ENCODE peak calls at places on chromosome 6, in five cellular contexts. H is stomach, Y is transverse colon, P is A549, X is GM12878. E is an unnamed sample. For H3K4me1 and H3K9me3, the result is how much of the 10 kb centered on the place peaks cover.

GRCh38 chr6:165636015-165636414 is 27.0 kb downstream of the PDE10A start:
- DNase-seq in Y (no peak), P (no peak), H (no peak), X (no peak), E (no peak)

GRCh38 chr6:117548797-117549301 is 53.5 kb downstream of the GOPC start:
- DNase-seq in Y (no peak), H (no peak), P (peak), X (no peak), E (no peak)

GRCh38 chr6:79152269-79152737 is 74.2 kb upstream of the PHIP start:
- DNase-seq in Y (no peak), X (no peak), H (no peak), P (peak), E (no peak)

GRCh38 chr6:150835620-150836019 is 29.9 kb upstream of the MTHFD1L start:
- DNase-seq in H (no peak), P (no peak), Y (no peak), X (no peak), E (no peak)

GRCh38 chr6:82915666-82916065 is 150.0 kb downstream of the UBE3D start:
- DNase-seq in Y (no peak), X (no peak), P (no peak), H (no peak), E (no peak)

GRCh38 chr6:161301338-161301737 is 27.5 kb upstream of the AGPAT4 start:
- DNase-seq in X (no peak), P (no peak), Y (no peak), H (no peak), E (no peak)

GRCh38 chr6:133945158-133945557 is 7.9 kb upstream of the TBPL1 start:
- DNase-seq in X (no peak), Y (no peak), P (peak), H (no peak), E (no peak)

GRCh38 chr6:2510341-2510740 is 240.4 kb downstream of the MYLK4 start:
- DNase-seq in P (no peak), Y (no peak), X (no peak), H (no peak), E (no peak)

GRCh38 chr6:136063095-136063494 is 187.0 kb downstream of the MTFR2 start:
- DNase-seq in X (no peak), Y (no peak), P (no peak), H (no peak), E (no peak)

GRCh38 chr6:26126394-26127221 is 39.4 kb downstream of the HFE start:
- DNase-seq in Y (peak), P (no peak), H (no peak), X (no peak), E (no peak)

GRCh38 chr6:33118525-33119123 is 42.8 kb downstream of the HLA-DPB1 start:
- DNase-seq in P (peak), H (no peak), X (no peak), Y (no peak), E (no peak)

GRCh38 chr6:35955071-35955470 is 34.2 kb upstream of the SRPK1 start:
- DNase-seq in P (no peak), Y (no peak), X (no peak), H (no peak), E (no peak)

GRCh38 chr6:86147311-86147710 is 504.6 kb upstream of the SYNCRIP start:
- DNase-seq in Y (no peak), P (no peak), X (no peak), H (no peak), E (no peak)

DNA sequence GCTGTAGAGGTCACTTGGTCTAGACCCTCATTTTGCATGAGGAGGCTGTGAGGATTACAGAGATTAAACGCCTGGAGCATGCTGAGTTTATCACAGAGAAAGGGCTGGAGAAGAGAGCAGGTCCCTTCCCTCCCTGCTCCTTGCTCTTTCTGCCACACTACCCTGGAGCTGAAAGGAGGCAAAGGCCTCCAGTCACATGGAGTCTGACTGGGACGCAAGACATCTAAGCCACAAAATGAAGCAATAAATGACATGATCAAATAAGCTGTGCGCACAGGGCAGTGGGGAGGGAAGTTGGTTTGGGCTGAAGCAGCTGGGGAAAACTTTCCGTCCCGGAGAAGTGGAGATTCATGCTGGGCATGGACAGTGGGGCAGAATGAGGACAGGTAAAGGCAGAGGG is 33.3 kb downstream of the ATXN1 start:
- DNase-seq in X (no peak), P (no peak), Y (no peak), H (no peak), E (no peak)
- TF ChIP-seq POLR2A in X (no peak), P (no peak), Y (peak), H (no peak), E (no peak)

GRCh38 chr6:142913036-142913510 is 31.9 kb downstream of the HIVEP2 start:
- DNase-seq in Y (no peak), X (peak), P (no peak), H (no peak), E (no peak)
- H3K4me1 ChIP-seq in Y (under half), X (under half), P (under half), H (under half), E (under half)

GRCh38 chr6:169415179-169415578 is 161.5 kb upstream of the THBS2 start:
- DNase-seq in P (peak), X (no peak), Y (no peak), H (no peak), E (no peak)
- H3K9me3 ChIP-seq in P (under half), X (under half), Y (under half), H (under half), E (under half)

DNA sequence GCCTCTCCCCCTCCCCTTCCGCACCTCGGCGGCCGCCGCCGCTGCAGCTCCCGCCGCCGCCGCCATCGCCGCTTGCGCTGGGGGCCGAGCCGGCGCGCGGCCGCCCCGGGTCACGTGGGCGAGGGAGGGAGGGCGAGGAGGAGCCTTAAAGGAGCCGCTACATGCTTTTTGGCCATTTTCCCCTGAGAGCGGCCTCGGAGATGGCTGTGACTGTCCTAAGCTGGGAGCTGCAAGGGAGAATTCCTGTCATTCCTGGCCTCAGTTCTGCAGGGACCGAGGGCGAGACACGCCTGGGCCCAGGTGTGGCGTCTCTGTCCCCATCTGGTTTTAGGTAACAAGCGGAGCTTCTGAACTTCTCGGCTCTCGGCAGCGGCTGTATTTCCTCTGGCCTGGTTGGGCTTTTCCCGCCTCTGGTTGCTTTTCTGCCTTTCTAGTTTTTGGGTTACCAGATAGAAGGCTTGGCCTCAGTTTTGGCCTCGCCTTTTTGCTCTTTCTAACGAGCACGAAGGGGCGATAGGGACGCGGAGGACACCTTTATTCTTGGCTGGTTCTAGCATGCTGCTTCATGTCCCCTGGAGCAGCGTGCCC is at the start of gene EHMT2:
- DNase-seq in X (no peak), Y (peak), P (peak), H (peak), E (peak)
- TF ChIP-seq POLR2A in X (peak), Y (peak), P (peak), H (no peak), E (no peak)

DNA sequence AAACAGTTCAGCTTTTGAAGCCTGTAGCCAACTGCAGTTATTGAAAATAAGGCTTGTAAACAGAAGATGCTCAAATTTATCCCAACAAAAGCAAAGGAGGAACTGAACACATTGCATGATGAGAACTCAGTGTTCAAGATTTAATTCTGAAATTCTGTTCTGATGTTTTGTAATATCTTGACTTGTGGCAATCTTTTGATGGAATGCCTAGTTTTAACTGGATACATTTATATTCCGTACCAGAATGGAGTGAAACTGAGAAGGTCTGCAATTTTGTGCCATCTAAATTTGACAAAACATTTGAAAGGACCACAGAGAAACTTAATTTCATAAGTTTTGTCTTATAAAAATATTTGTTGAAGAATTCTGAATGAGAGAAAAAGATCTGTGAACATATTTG is 17.5 kb downstream of the FYN start:
- DNase-seq in H (no peak), P (no peak), X (no peak), Y (no peak), E (no peak)
- H3K4me1 ChIP-seq in H (half or more), P (under half), X (under half), Y (under half), E (half or more)

E was measured in spleen.